ENCODE peak calls at places on chromosomes 11 and 22, in eight cellular contexts. One of them, this sample, is unnamed.

GRCh38 chr22:48486163-48486957 is 1341.3 kb downstream of the BRD1 start:
- DNase-seq in lower leg skin: peak; percentile 72
- DNase-seq in epithelial cell of proximal tubule: no peak
- DNase-seq in coronary artery: no peak
- DNase-seq in gastrocnemius medialis: no peak
- DNase-seq in PC-3: no peak
- DNase-seq in lung: no peak
- DNase-seq in left ventricle myocardium inferior: no peak
- DNase-seq in this sample: no peak

GRCh38 chr11:1370186-1371025 is 19.3 kb upstream of the BRSK2 start:
- DNase-seq in lung: no peak
- DNase-seq in left ventricle myocardium inferior: no peak
- DNase-seq in epithelial cell of proximal tubule: no peak
- DNase-seq in gastrocnemius medialis: no peak
- DNase-seq in PC-3: no peak
- DNase-seq in lower leg skin: no peak
- DNase-seq in coronary artery: no peak
- DNase-seq in this sample: no peak

GRCh38 chr11:121487191-121487590 is 34.4 kb upstream of the SORL1-AS1 start:
- DNase-seq in epithelial cell of proximal tubule: no peak
- DNase-seq in lower leg skin: no peak
- DNase-seq in lung: no peak
- DNase-seq in PC-3: no peak
- DNase-seq in coronary artery: no peak
- DNase-seq in gastrocnemius medialis: no peak
- DNase-seq in left ventricle myocardium inferior: no peak
- DNase-seq in this sample: no peak

GRCh38 chr11:19597194-19597593 is 115.4 kb upstream of the NAV2 start:
- DNase-seq in lung: no peak
- DNase-seq in lower leg skin: peak; percentile 3
- DNase-seq in gastrocnemius medialis: no peak
- DNase-seq in epithelial cell of proximal tubule: no peak
- DNase-seq in coronary artery: peak; percentile 33
- DNase-seq in PC-3: peak; percentile 11
- DNase-seq in left ventricle myocardium inferior: no peak
- DNase-seq in this sample: peak; percentile 55

GRCh38 chr11:86672007-86672621 is at the start of gene ME3:
- DNase-seq in PC-3: peak; percentile 53
- DNase-seq in lung: peak; percentile 68
- DNase-seq in lower leg skin: peak; percentile 93
- DNase-seq in gastrocnemius medialis: peak; percentile 75
- DNase-seq in epithelial cell of proximal tubule: no peak
- DNase-seq in left ventricle myocardium inferior: peak; percentile 70
- DNase-seq in coronary artery: peak; percentile 87
- DNase-seq in this sample: no peak

GRCh38 chr22:18034076-18034475 is 9.7 kb upstream of the MICAL3 start:
- DNase-seq in left ventricle myocardium inferior: no peak
- DNase-seq in lower leg skin: no peak
- DNase-seq in gastrocnemius medialis: no peak
- DNase-seq in coronary artery: no peak
- DNase-seq in lung: no peak
- DNase-seq in PC-3: no peak
- DNase-seq in epithelial cell of proximal tubule: no peak
- DNase-seq in this sample: no peak

GRCh38 chr11:72609045-72609444 is 65.2 kb downstream of the PDE2A start:
- DNase-seq in epithelial cell of proximal tubule: no peak
- DNase-seq in left ventricle myocardium inferior: no peak
- DNase-seq in lower leg skin: no peak
- DNase-seq in lung: no peak
- DNase-seq in PC-3: peak; percentile 23
- DNase-seq in gastrocnemius medialis: no peak
- DNase-seq in coronary artery: no peak
- DNase-seq in this sample: peak; percentile 25

GRCh38 chr22:36787594-36787993 is 11.7 kb upstream of the IFT27 start:
- DNase-seq in epithelial cell of proximal tubule: no peak
- DNase-seq in lung: no peak
- DNase-seq in PC-3: no peak
- DNase-seq in left ventricle myocardium inferior: no peak
- DNase-seq in gastrocnemius medialis: no peak
- DNase-seq in coronary artery: no peak
- DNase-seq in lower leg skin: no peak
- DNase-seq in this sample: no peak

GRCh38 chr11:93510196-93510898 is 32.8 kb downstream of the SMCO4 start:
- DNase-seq in lung: no peak
- DNase-seq in lower leg skin: no peak
- DNase-seq in left ventricle myocardium inferior: no peak
- DNase-seq in epithelial cell of proximal tubule: no peak
- DNase-seq in PC-3: no peak
- DNase-seq in coronary artery: no peak
- DNase-seq in gastrocnemius medialis: no peak
- DNase-seq in this sample: no peak

GRCh38 chr22:28002181-28002700 is 83.2 kb upstream of the PITPNB start:
- DNase-seq in lung: no peak
- DNase-seq in coronary artery: no peak
- DNase-seq in epithelial cell of proximal tubule: no peak
- DNase-seq in PC-3: no peak
- DNase-seq in lower leg skin: no peak
- DNase-seq in left ventricle myocardium inferior: no peak
- DNase-seq in gastrocnemius medialis: no peak
- DNase-seq in this sample: no peak

GRCh38 chr11:117910525-117910924 is 18.7 kb downstream of the TMPRSS13 start:
- DNase-seq in lung: no peak
- DNase-seq in gastrocnemius medialis: no peak
- DNase-seq in PC-3: no peak
- DNase-seq in epithelial cell of proximal tubule: no peak
- DNase-seq in coronary artery: peak; percentile 46
- DNase-seq in lower leg skin: peak; percentile 68
- DNase-seq in left ventricle myocardium inferior: no peak
- DNase-seq in this sample: no peak
- TF ChIP-seq CTCF in lung: no peak
- TF ChIP-seq CTCF in gastrocnemius medialis: no peak
- TF ChIP-seq CTCF in PC-3: no peak
- TF ChIP-seq CTCF in epithelial cell of proximal tubule: peak; percentile 19
- TF ChIP-seq CTCF in coronary artery: no peak
- TF ChIP-seq CTCF in lower leg skin: no peak
- TF ChIP-seq CTCF in left ventricle myocardium inferior: no peak
- TF ChIP-seq CTCF in this sample: no peak

GRCh38 chr11:94521684-94522083 is 9.4 kb downstream of the C11orf97 start:
- DNase-seq in lung: no peak
- DNase-seq in epithelial cell of proximal tubule: no peak
- DNase-seq in gastrocnemius medialis: no peak
- DNase-seq in coronary artery: no peak
- DNase-seq in left ventricle myocardium inferior: no peak
- DNase-seq in lower leg skin: no peak
- DNase-seq in PC-3: peak; percentile 56
- DNase-seq in this sample: peak; percentile 17
- TF ChIP-seq CTCF in lung: no peak
- TF ChIP-seq CTCF in epithelial cell of proximal tubule: peak; percentile 62
- TF ChIP-seq CTCF in gastrocnemius medialis: no peak
- TF ChIP-seq CTCF in coronary artery: no peak
- TF ChIP-seq CTCF in left ventricle myocardium inferior: peak; percentile 45
- TF ChIP-seq CTCF in lower leg skin: no peak
- TF ChIP-seq CTCF in PC-3: peak; percentile 76
- TF ChIP-seq CTCF in this sample: no peak

GRCh38 chr11:75667831-75668507 is 869 bp downstream of the MAP6 start:
- DNase-seq in epithelial cell of proximal tubule: no peak
- DNase-seq in lower leg skin: no peak
- DNase-seq in PC-3: peak; percentile 47
- DNase-seq in lung: no peak
- DNase-seq in left ventricle myocardium inferior: peak; percentile 58
- DNase-seq in coronary artery: no peak
- DNase-seq in gastrocnemius medialis: no peak
- DNase-seq in this sample: no peak

GRCh38 chr11:75668508-75669297 is at the start of gene MAP6:
- DNase-seq in coronary artery: no peak
- DNase-seq in lower leg skin: no peak
- DNase-seq in gastrocnemius medialis: no peak
- DNase-seq in lung: no peak
- DNase-seq in epithelial cell of proximal tubule: no peak
- DNase-seq in PC-3: peak; percentile 39
- DNase-seq in left ventricle myocardium inferior: peak; percentile 27
- DNase-seq in this sample: no peak

GRCh38 chr11:75665126-75665525 is 3.7 kb downstream of the MAP6 start:
- DNase-seq in epithelial cell of proximal tubule: no peak
- DNase-seq in PC-3: no peak
- DNase-seq in lung: no peak
- DNase-seq in left ventricle myocardium inferior: no peak
- DNase-seq in lower leg skin: no peak
- DNase-seq in coronary artery: no peak
- DNase-seq in gastrocnemius medialis: no peak
- DNase-seq in this sample: no peak

GRCh38 chr11:75664366-75664765 is 4.5 kb downstream of the MAP6 start:
- DNase-seq in lower leg skin: no peak
- DNase-seq in lung: no peak
- DNase-seq in coronary artery: no peak
- DNase-seq in gastrocnemius medialis: no peak
- DNase-seq in left ventricle myocardium inferior: no peak
- DNase-seq in PC-3: no peak
- DNase-seq in epithelial cell of proximal tubule: no peak
- DNase-seq in this sample: no peak

DNA sequence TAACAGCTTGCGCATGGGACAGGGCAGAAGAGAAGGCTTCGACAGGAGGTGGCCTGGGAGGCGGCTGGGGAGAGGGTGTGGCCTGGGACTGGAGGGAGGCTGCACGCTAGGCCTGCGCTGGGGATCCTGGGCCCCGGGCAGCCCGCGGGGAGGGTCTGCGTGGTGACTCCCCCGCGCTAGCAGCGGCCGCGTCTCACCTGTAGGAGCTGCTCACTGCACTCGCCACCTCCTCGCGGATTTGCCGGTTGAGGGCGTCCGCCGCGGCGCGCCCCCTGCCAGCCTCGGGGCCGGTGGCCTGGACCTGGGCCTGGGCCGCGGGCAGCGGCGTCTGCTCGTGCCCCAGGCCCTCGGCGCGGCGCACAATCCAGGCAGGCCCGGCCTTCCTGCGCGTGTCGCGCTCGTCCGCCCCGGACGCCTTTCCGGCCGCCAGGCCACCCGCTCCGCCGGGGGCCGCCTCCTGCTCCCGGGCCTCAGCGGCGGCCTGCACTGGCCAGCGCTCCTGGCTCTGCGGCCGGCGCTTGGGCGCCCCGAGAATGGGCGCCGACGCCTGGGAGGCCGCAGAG is 1.5 kb downstream of the MAP6 start:
- DNase-seq in PC-3: peak; percentile 41
- DNase-seq in gastrocnemius medialis: no peak
- DNase-seq in lung: peak; percentile 33
- DNase-seq in lower leg skin: no peak
- DNase-seq in epithelial cell of proximal tubule: no peak
- DNase-seq in left ventricle myocardium inferior: peak; percentile 33
- DNase-seq in coronary artery: no peak
- DNase-seq in this sample: no peak
- TF ChIP-seq CTCF in PC-3: peak; percentile 19
- TF ChIP-seq CTCF in gastrocnemius medialis: no peak
- TF ChIP-seq CTCF in lung: no peak
- TF ChIP-seq CTCF in lower leg skin: no peak
- TF ChIP-seq CTCF in epithelial cell of proximal tubule: no peak
- TF ChIP-seq CTCF in left ventricle myocardium inferior: peak; percentile 24
- TF ChIP-seq CTCF in coronary artery: no peak
- TF ChIP-seq CTCF in this sample: no peak

GRCh38 chr11:115383431-115383830 is 120.8 kb downstream of the CADM1 start:
- DNase-seq in lower leg skin: no peak
- DNase-seq in epithelial cell of proximal tubule: no peak
- DNase-seq in gastrocnemius medialis: no peak
- DNase-seq in lung: no peak
- DNase-seq in coronary artery: no peak
- DNase-seq in left ventricle myocardium inferior: no peak
- DNase-seq in PC-3: no peak
- DNase-seq in this sample: no peak

GRCh38 chr11:115385211-115385610 is 119.0 kb downstream of the CADM1 start:
- DNase-seq in PC-3: no peak
- DNase-seq in lower leg skin: no peak
- DNase-seq in gastrocnemius medialis: no peak
- DNase-seq in epithelial cell of proximal tubule: no peak
- DNase-seq in left ventricle myocardium inferior: no peak
- DNase-seq in coronary artery: no peak
- DNase-seq in lung: no peak
- DNase-seq in this sample: no peak

GRCh38 chr11:115377882-115378296 is 126.3 kb downstream of the CADM1 start:
- DNase-seq in lower leg skin: no peak
- DNase-seq in epithelial cell of proximal tubule: no peak
- DNase-seq in PC-3: peak; percentile 9
- DNase-seq in coronary artery: no peak
- DNase-seq in lung: no peak
- DNase-seq in gastrocnemius medialis: no peak
- DNase-seq in left ventricle myocardium inferior: no peak
- DNase-seq in this sample: peak; percentile 6

GRCh38 chr11:115384236-115384635 is 120.0 kb downstream of the CADM1 start:
- DNase-seq in PC-3: no peak
- DNase-seq in lung: no peak
- DNase-seq in coronary artery: no peak
- DNase-seq in lower leg skin: no peak
- DNase-seq in left ventricle myocardium inferior: no peak
- DNase-seq in gastrocnemius medialis: no peak
- DNase-seq in epithelial cell of proximal tubule: no peak
- DNase-seq in this sample: no peak

DNA sequence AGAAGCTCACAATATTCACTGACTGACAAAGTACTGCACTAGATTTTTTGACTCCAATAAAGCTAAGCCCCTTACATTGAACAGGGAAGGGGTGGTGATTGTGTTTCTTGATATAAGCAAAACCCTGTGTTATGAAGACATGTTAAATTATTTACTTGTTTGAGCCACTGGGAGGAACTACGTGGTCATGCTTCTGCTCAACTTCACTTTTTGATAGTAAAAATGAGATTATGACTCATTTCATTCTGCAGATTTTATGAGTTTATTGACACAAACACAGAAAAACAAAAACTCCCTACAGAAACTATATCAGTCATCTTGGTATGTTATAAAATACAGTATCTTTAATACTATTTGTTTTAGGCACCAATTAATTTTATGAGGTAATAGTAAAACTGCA is 124.7 kb downstream of the CADM1 start:
- DNase-seq in PC-3: no peak
- DNase-seq in lower leg skin: no peak
- DNase-seq in gastrocnemius medialis: no peak
- DNase-seq in left ventricle myocardium inferior: no peak
- DNase-seq in lung: no peak
- DNase-seq in epithelial cell of proximal tubule: no peak
- DNase-seq in coronary artery: no peak
- DNase-seq in this sample: no peak
- TF ChIP-seq CTCF in PC-3: no peak
- TF ChIP-seq CTCF in lower leg skin: no peak
- TF ChIP-seq CTCF in gastrocnemius medialis: no peak
- TF ChIP-seq CTCF in left ventricle myocardium inferior: no peak
- TF ChIP-seq CTCF in lung: no peak
- TF ChIP-seq CTCF in epithelial cell of proximal tubule: no peak
- TF ChIP-seq CTCF in coronary artery: no peak
- TF ChIP-seq CTCF in this sample: no peak

GRCh38 chr11:60756307-60757032 is at the start of gene MS4A15:
- DNase-seq in left ventricle myocardium inferior: no peak
- DNase-seq in coronary artery: peak; percentile 26
- DNase-seq in PC-3: peak; percentile 83
- DNase-seq in lower leg skin: peak; percentile 53
- DNase-seq in lung: no peak
- DNase-seq in epithelial cell of proximal tubule: no peak
- DNase-seq in gastrocnemius medialis: no peak
- DNase-seq in this sample: peak; percentile 52
- TF ChIP-seq CTCF in left ventricle myocardium inferior: no peak
- TF ChIP-seq CTCF in coronary artery: no peak
- TF ChIP-seq CTCF in PC-3: peak; percentile 72
- TF ChIP-seq CTCF in lower leg skin: no peak
- TF ChIP-seq CTCF in lung: no peak
- TF ChIP-seq CTCF in epithelial cell of proximal tubule: peak; percentile 50
- TF ChIP-seq CTCF in gastrocnemius medialis: no peak
- TF ChIP-seq CTCF in this sample: peak; percentile 36